ENCODE peak calls at places on chromosomes 6 and 20, in nine cellular contexts. I is progenitor cell of endocrine pancreas; L is stimulated activated CD4-positive, alpha-beta T cell treated with anti-CD3 and anti-CD28 coated beads, Interleukin-2, amount 100 ng/mL, for 24 hours; P is H4; E is EL; G is CD4-positive, alpha-beta T cell; Y is GM13977; K is nucleus accumbens; V is HFF-Myc. C is an unnamed sample.

GRCh38 chr6:32785781-32786533 is 22.6 kb upstream of the HLA-DQB2 start:
- DNase-seq in I (no peak), L (no peak), P (peak), E (peak), G (no peak), Y (peak), K (peak), V (peak), C (peak)

GRCh38 chr6:149529650-149530049 is 16.2 kb downstream of the PPIL4 start:
- DNase-seq in I (no peak), L (no peak), P (no peak), E (no peak), G (no peak), Y (no peak), K (no peak), V (no peak), C (no peak)

GRCh38 chr20:1490643-1491042 is 577 bp downstream of the SIRPB2 start:
- DNase-seq in I (no peak), L (no peak), P (no peak), E (no peak), G (no peak), Y (no peak), K (no peak), V (no peak), C (no peak)

GRCh38 chr6:127120109-127120786 is 1.8 kb downstream of the RSPO3 start:
- DNase-seq in I (peak), L (no peak), P (no peak), E (peak), G (no peak), Y (no peak), K (no peak), V (no peak), C (no peak)

GRCh38 chr6:46113370-46113769 is 16.4 kb upstream of the ENPP4 start:
- DNase-seq in I (no peak), L (no peak), P (no peak), E (no peak), G (no peak), Y (no peak), K (no peak), V (no peak), C (no peak)

GRCh38 chr6:75516757-75517156 is 23.2 kb upstream of the FILIP1 start:
- DNase-seq in I (no peak), L (no peak), P (no peak), E (no peak), G (no peak), Y (no peak), K (no peak), V (no peak), C (no peak)

GRCh38 chr20:35306931-35307517 is 14.8 kb upstream of the FAM83C start:
- DNase-seq in I (peak), L (peak), P (peak), E (peak), G (no peak), Y (no peak), K (peak), V (no peak), C (peak)

GRCh38 chr6:109370792-109371191 is 11.5 kb downstream of the CD164 start:
- DNase-seq in I (no peak), L (no peak), P (no peak), E (no peak), G (no peak), Y (no peak), K (no peak), V (no peak), C (no peak)

GRCh38 chr6:3277251-3277650 is 18.5 kb downstream of the PSMG4 start:
- DNase-seq in I (no peak), L (no peak), P (no peak), E (no peak), G (no peak), Y (no peak), K (no peak), V (peak), C (no peak)

GRCh38 chr6:31918069-31918725 is 9.3 kb upstream of the C2 start:
- DNase-seq in I (no peak), L (no peak), P (no peak), E (no peak), G (no peak), Y (no peak), K (no peak), V (no peak), C (no peak)

GRCh38 chr6:75735491-75736186 is 13.4 kb upstream of the MYO6 start:
- DNase-seq in I (no peak), L (no peak), P (no peak), E (peak), G (no peak), Y (no peak), K (no peak), V (no peak), C (peak)

GRCh38 chr6:40504274-40504673 is 82.9 kb downstream of the LRFN2 start:
- DNase-seq in I (no peak), L (no peak), P (no peak), E (peak), G (no peak), Y (no peak), K (no peak), V (no peak), C (peak)

GRCh38 chr20:34404803-34405202 is 41.7 kb downstream of the ITCH start:
- DNase-seq in I (no peak), L (no peak), P (no peak), E (no peak), G (no peak), Y (no peak), K (no peak), V (no peak), C (no peak)

GRCh38 chr6:129235167-129236072 is 352.5 kb downstream of the LAMA2 start:
- DNase-seq in I (no peak), L (no peak), P (no peak), E (no peak), G (no peak), Y (no peak), K (no peak), V (no peak), C (no peak)

GRCh38 chr20:32474717-32474966 is 110.5 kb downstream of the NOL4L start:
- DNase-seq in I (no peak), L (no peak), P (no peak), E (no peak), G (no peak), Y (no peak), K (no peak), V (no peak), C (no peak)

GRCh38 chr20:54173653-54174451 is at the start of gene CYP24A1:
- DNase-seq in I (no peak), L (no peak), P (no peak), E (peak), G (no peak), Y (no peak), K (no peak), V (no peak), C (no peak)

GRCh38 chr6:51495806-51496380 is 591.5 kb downstream of the PKHD1 start:
- DNase-seq in I (no peak), L (no peak), P (no peak), E (no peak), G (no peak), Y (no peak), K (no peak), V (no peak), C (no peak)

GRCh38 chr6:156146891-156147290 is 630.3 kb upstream of the ARID1B start:
- DNase-seq in I (no peak), L (no peak), P (no peak), E (no peak), G (no peak), Y (no peak), K (no peak), V (no peak), C (no peak)

GRCh38 chr6:136015531-136015930 is 164.0 kb downstream of the PDE7B start:
- DNase-seq in I (no peak), L (no peak), P (no peak), E (peak), G (no peak), Y (no peak), K (no peak), V (no peak), C (no peak)